ENCODE peak calls at places on chromosomes 11 and 22, in four cellular contexts. G, C, P and A are unnamed samples.
A peak's percentile ranks its signal among the peaks of the same experiment; 100 is the strongest.

GRCh38 chr11:77619576-77620198 is 17.9 kb downstream of the CLNS1A start:
- DNase-seq in P (peak; percentile 51), C (peak; percentile 20), G (no peak), A (no peak)

GRCh38 chr11:134164490-134165370 is 59.0 kb downstream of the NCAPD3 start:
- DNase-seq in P (no peak), G (no peak), C (no peak), A (no peak)

GRCh38 chr11:106956887-106957505 is 61.3 kb downstream of the GUCY1A2 start:
- DNase-seq in G (peak; percentile 60), P (peak; percentile 20), C (no peak), A (no peak)

GRCh38 chr22:40463727-40464126 is 93.3 kb downstream of the SGSM3 start:
- DNase-seq in P (peak; percentile 32), C (peak; percentile 36), G (no peak), A (no peak)

GRCh38 chr22:28116261-28116673 is 197.2 kb upstream of the PITPNB start:
- DNase-seq in C (no peak), P (no peak), G (no peak), A (no peak)

GRCh38 chr11:128532571-128533091 is 54.7 kb downstream of the ETS1 start:
- DNase-seq in P (no peak), G (peak; percentile 75), C (no peak), A (no peak)

GRCh38 chr22:32206774-32207758 is 2.2 kb upstream of the RFPL2 start:
- DNase-seq in P (peak; percentile 19), C (no peak), G (no peak), A (peak; percentile 10)

GRCh38 chr22:37545703-37546435 is 14.4 kb upstream of the CDC42EP1 start:
- DNase-seq in G (peak; percentile 87), C (no peak), P (no peak), A (no peak)

GRCh38 chr11:20610825-20611224 is 11.4 kb downstream of the SLC6A5 start:
- DNase-seq in G (no peak), C (no peak), P (no peak), A (no peak)

GRCh38 chr11:65780770-65781151 is at the start of gene AP5B1:
- DNase-seq in P (peak; percentile 28), G (peak; percentile 76), C (peak; percentile 90), A (no peak)

GRCh38 chr11:86678823-86679222 is 6.4 kb upstream of the ME3 start:
- DNase-seq in P (no peak), C (no peak), G (no peak), A (no peak)

GRCh38 chr11:8928981-8929615 is 3.6 kb downstream of the C11orf16 start:
- DNase-seq in G (peak; percentile 23), P (no peak), C (no peak), A (no peak)

GRCh38 chr11:119832536-119832935 is 103.5 kb upstream of the NECTIN1 start:
- DNase-seq in G (peak; percentile 62), P (no peak), C (no peak), A (no peak)

GRCh38 chr11:121368504-121368903 is 75.9 kb downstream of the SC5D start:
- DNase-seq in G (no peak), P (no peak), C (no peak), A (no peak)

GRCh38 chr11:9922806-9923205 is 258.9 kb downstream of the SWAP70 start:
- DNase-seq in C (no peak), G (peak; percentile 48), P (no peak), A (no peak)

GRCh38 chr11:14213006-14213405 is 146.0 kb downstream of the RRAS2 start:
- DNase-seq in C (no peak), G (no peak), P (no peak), A (no peak)

GRCh38 chr11:122367809-122368231 is 251.8 kb upstream of the BLID start:
- DNase-seq in P (no peak), G (no peak), C (no peak), A (no peak)

GRCh38 chr11:68904458-68904847 is 762 bp downstream of the IGHMBP2 start:
- DNase-seq in C (no peak), P (no peak), G (no peak), A (no peak)

GRCh38 chr22:29006346-29006745 is 55.3 kb downstream of the C22orf31 start:
- DNase-seq in G (no peak), P (no peak), C (no peak), A (no peak)

GRCh38 chr11:130674686-130675085 is 226.2 kb downstream of the ADAMTS15 start:
- DNase-seq in G (no peak), P (no peak), C (no peak), A (no peak)

GRCh38 chr22:50067244-50067643 is 9.1 kb upstream of the TTLL8 start:
- DNase-seq in G (no peak), P (no peak), C (no peak), A (no peak)

GRCh38 chr11:727281-727701 is 20.0 kb upstream of the TALDO1 start:
- DNase-seq in G (no peak), C (no peak), P (no peak), A (no peak)

GRCh38 chr11:110242188-110242587 is 54.2 kb downstream of the RDX start:
- DNase-seq in G (no peak), C (no peak), P (no peak), A (no peak)

GRCh38 chr11:75557649-75558494 is 4.2 kb upstream of the SERPINH1 start:
- DNase-seq in C (no peak), G (no peak), P (no peak), A (no peak)

GRCh38 chr11:8006349-8006977 is 19.3 kb downstream of the EIF3F start:
- DNase-seq in P (peak; percentile 46), G (peak; percentile 74), C (peak; percentile 58), A (peak; percentile 7)

GRCh38 chr22:29393019-29393608 is 4.7 kb upstream of the AP1B1 start:
- DNase-seq in P (no peak), C (no peak), G (no peak), A (no peak)

GRCh38 chr11:78229106-78229505 is 40.4 kb downstream of the USP35 start:
- DNase-seq in G (no peak), P (no peak), C (no peak), A (no peak)

GRCh38 chr11:46404476-46405017 is 13.0 kb upstream of the CHRM4 start:
- DNase-seq in G (no peak), C (no peak), P (no peak), A (no peak)